ENCODE peak calls at places on chromosome 9, in six cellular contexts. S is GM18507; H is NCI-H1092; E is activated naive CD4-positive, alpha-beta T cell treated with anti-CD3 and anti-CD28 coated beads, Interleukin-2, amount 10 ng/mL, durations not matched to agents 7 days and 5 days; M is Ammon's horn; A is stimulated activated CD8-positive, alpha-beta memory T cell treated with anti-CD3 and anti-CD28 coated beads, Interleukin-7, amount 100 ng/mL, for 24 hours. J is an unnamed sample.

GRCh38 chr9:124110307-124110915 is 98.8 kb downstream of the LHX2 start:
- DNase-seq in S (peak; percentile 32), H (no peak), E (peak; percentile 73), M (peak; percentile 48), A (no peak), J (peak; percentile 75)

GRCh38 chr9:33800886-33801285 is 5.5 kb downstream of the PRSS3 start:
- DNase-seq in S (no peak), H (no peak), E (no peak), M (no peak), A (no peak), J (no peak)

GRCh38 chr9:109289186-109289585 is 31.7 kb downstream of the EPB41L4B start:
- DNase-seq in S (no peak), H (no peak), E (no peak), M (no peak), A (no peak), J (no peak)

GRCh38 chr9:22098636-22099332 is 89.7 kb upstream of the CDKN2B start:
- DNase-seq in S (no peak), H (no peak), E (no peak), M (no peak), A (no peak), J (no peak)

GRCh38 chr9:131678499-131679111 is 61.3 kb downstream of the RAPGEF1 start:
- DNase-seq in S (peak; percentile 63), H (no peak), E (peak; percentile 77), M (no peak), A (peak; percentile 61), J (no peak)

GRCh38 chr9:119052339-119053030 is 316.8 kb downstream of the BRINP1 start:
- DNase-seq in S (no peak), H (no peak), E (no peak), M (no peak), A (no peak), J (no peak)

GRCh38 chr9:70079364-70080103 is 35.9 kb downstream of the MAMDC2 start:
- DNase-seq in S (no peak), H (peak; percentile 60), E (no peak), M (no peak), A (no peak), J (no peak)

GRCh38 chr9:124280176-124280691 is 22.5 kb downstream of the NEK6 start:
- DNase-seq in S (no peak), H (no peak), E (no peak), M (no peak), A (no peak), J (no peak)

GRCh38 chr9:92911496-92912475 is 33.9 kb upstream of the ZNF484 start:
- DNase-seq in S (no peak), H (no peak), E (no peak), M (no peak), A (no peak), J (no peak)

GRCh38 chr9:79559501-79560181 is 12.1 kb upstream of the TLE4 start:
- DNase-seq in S (no peak), H (peak; percentile 20), E (no peak), M (peak; percentile 84), A (no peak), J (no peak)

GRCh38 chr9:85402541-85402940 is 339.2 kb downstream of the AGTPBP1 start:
- DNase-seq in S (no peak), H (no peak), E (no peak), M (no peak), A (no peak), J (no peak)

GRCh38 chr9:121269030-121269887 is 1.3 kb downstream of the GSN start:
- DNase-seq in S (no peak), H (no peak), E (no peak), M (no peak), A (no peak), J (no peak)

GRCh38 chr9:6383551-6384225 is 29.3 kb upstream of the UHRF2 start:
- DNase-seq in S (no peak), H (no peak), E (no peak), M (no peak), A (no peak), J (no peak)

GRCh38 chr9:114486205-114486963 is 18.9 kb downstream of the WHRN start:
- DNase-seq in S (no peak), H (no peak), E (no peak), M (no peak), A (no peak), J (no peak)

GRCh38 chr9:84271887-84272556 is 68.5 kb downstream of the SLC28A3 start:
- DNase-seq in S (no peak), H (no peak), E (no peak), M (peak; percentile 38), A (no peak), J (no peak)

GRCh38 chr9:715743-716400 is 125.6 kb upstream of the DMRT1 start:
- DNase-seq in S (no peak), H (no peak), E (no peak), M (peak; percentile 77), A (no peak), J (no peak)

GRCh38 chr9:88593537-88594185 is 58.7 kb downstream of the NXNL2 start:
- DNase-seq in S (peak; percentile 37), H (peak; percentile 7), E (peak; percentile 74), M (no peak), A (peak; percentile 34), J (peak; percentile 66)

GRCh38 chr9:89999534-90000370 is 394.9 kb downstream of the GADD45G start:
- DNase-seq in S (peak; percentile 67), H (peak; percentile 94), E (peak; percentile 85), M (peak; percentile 64), A (peak; percentile 25), J (peak; percentile 71)

GRCh38 chr9:134670042-134670525 is 28.5 kb downstream of the COL5A1 start:
- DNase-seq in S (no peak), H (no peak), E (no peak), M (no peak), A (no peak), J (no peak)

GRCh38 chr9:134328341-134328840 is 2.1 kb downstream of the RXRA start:
- DNase-seq in S (no peak), H (no peak), E (no peak), M (no peak), A (no peak), J (no peak)

GRCh38 chr9:22463205-22463604 is 16.6 kb downstream of the DMRTA1 start:
- DNase-seq in S (no peak), H (no peak), E (no peak), M (no peak), A (no peak), J (no peak)

GRCh38 chr9:1759901-1760300 is 255.2 kb upstream of the SMARCA2 start:
- DNase-seq in S (no peak), H (no peak), E (no peak), M (no peak), A (no peak), J (no peak)

GRCh38 chr9:16871358-16872151 is 1.1 kb upstream of the BNC2 start:
- DNase-seq in S (no peak), H (no peak), E (no peak), M (peak; percentile 55), A (no peak), J (peak; percentile 64)

GRCh38 chr9:87189006-87189405 is 241.7 kb upstream of the GAS1 start:
- DNase-seq in S (no peak), H (no peak), E (no peak), M (no peak), A (no peak), J (no peak)

J was measured in DND-41.